ENCODE peak calls at places on chromosomes 1 and 21, in seven cellular contexts. K, S, N, R, G, J and Z are unnamed samples.

GRCh38 chr1:108600504-108600903 is 40.6 kb downstream of the EEIG2 start:
- DNase-seq in J (no peak), N (no peak), R (no peak), G (no peak), S (no peak), K (no peak), Z (no peak)

GRCh38 chr1:36156329-36157114 is 562 bp downstream of the MAP7D1 start:
- DNase-seq in K (peak), J (peak), S (no peak), G (peak), N (peak), R (peak), Z (no peak)

GRCh38 chr1:198681831-198682756 is 43.3 kb downstream of the PTPRC start:
- DNase-seq in G (peak), N (peak), R (peak), S (peak), J (no peak), K (peak), Z (peak)

GRCh38 chr1:23282967-23283366 is 61.1 kb downstream of the HNRNPR start:
- DNase-seq in N (no peak), G (no peak), R (no peak), S (peak), J (no peak), K (no peak), Z (no peak)

GRCh38 chr1:109243221-109243620 is 6.1 kb upstream of the CELSR2 start:
- DNase-seq in J (no peak), N (no peak), K (no peak), R (no peak), S (no peak), G (peak), Z (no peak)

GRCh38 chr1:246208120-246208519 is 299.0 kb downstream of the SMYD3 start:
- DNase-seq in J (no peak), R (no peak), S (no peak), G (no peak), N (no peak), K (no peak), Z (no peak)

GRCh38 chr1:31663622-31664452 is 19.2 kb upstream of the PEF1 start:
- DNase-seq in J (no peak), S (no peak), N (no peak), G (peak), K (no peak), R (peak), Z (no peak)

GRCh38 chr1:3869751-3870301 is 12.6 kb downstream of the DFFB start:
- DNase-seq in G (peak), K (no peak), S (no peak), R (peak), N (peak), J (no peak), Z (no peak)

GRCh38 chr1:235866207-235866912 is at the start of gene LYST:
- DNase-seq in K (peak), N (peak), J (peak), G (peak), R (peak), S (no peak), Z (no peak)

GRCh38 chr1:41740630-41741239 is 178.0 kb downstream of the HIVEP3 start:
- DNase-seq in G (no peak), S (no peak), N (no peak), K (no peak), R (no peak), J (no peak), Z (peak)

GRCh38 chr1:152960452-152961044 is 9.9 kb upstream of the SPRR4 start:
- DNase-seq in J (no peak), G (peak), K (no peak), N (no peak), R (no peak), S (no peak), Z (peak)

GRCh38 chr1:228018125-228018398 is 11.3 kb downstream of the WNT3A start:
- DNase-seq in K (no peak), J (no peak), N (no peak), G (peak), R (no peak), S (no peak), Z (no peak)

GRCh38 chr1:73306899-73307555 is 890.9 kb downstream of the LRRIQ3 start:
- DNase-seq in G (no peak), N (no peak), R (no peak), J (no peak), K (no peak), S (no peak), Z (no peak)

GRCh38 chr1:111679541-111679940 is 59.7 kb downstream of the INKA2 start:
- DNase-seq in R (no peak), G (no peak), N (no peak), J (no peak), K (no peak), S (no peak), Z (no peak)

GRCh38 chr1:228003461-228004330 is 3.1 kb upstream of the WNT3A start:
- DNase-seq in N (no peak), R (no peak), S (no peak), G (peak), K (no peak), J (no peak), Z (no peak)

GRCh38 chr21:43599728-43600127 is 59.6 kb downstream of the HSF2BP start:
- DNase-seq in J (no peak), S (no peak), K (no peak), R (no peak), G (no peak), N (no peak), Z (peak)

GRCh38 chr1:165873481-165873880 is 46.1 kb downstream of the UCK2 start:
- DNase-seq in G (no peak), S (no peak), J (no peak), R (no peak), K (no peak), N (no peak), Z (no peak)

GRCh38 chr1:60621524-60621923 is 460.8 kb upstream of the NFIA start:
- DNase-seq in J (no peak), R (no peak), N (no peak), S (peak), G (no peak), K (no peak), Z (no peak)

GRCh38 chr1:44786841-44787426 is 1.0 kb downstream of the BEST4 start:
- DNase-seq in S (no peak), G (no peak), N (no peak), J (no peak), R (no peak), K (no peak), Z (no peak)

GRCh38 chr1:150567717-150568561 is 11.5 kb downstream of the MCL1 start:
- DNase-seq in G (peak), J (peak), R (peak), K (peak), N (peak), S (peak), Z (no peak)

GRCh38 chr1:94924967-94925366 is 1.9 kb downstream of the CNN3 start:
- DNase-seq in R (no peak), S (peak), K (no peak), J (no peak), G (no peak), N (no peak), Z (no peak)

GRCh38 chr21:44878053-44878982 is 4.8 kb upstream of the PTTG1IP start:
- DNase-seq in J (no peak), G (no peak), R (peak), K (no peak), S (no peak), N (peak), Z (no peak)
- H3K4me3 ChIP-seq in J (no peak), G (no peak), R (no peak), K (no peak), S (no peak), N (no peak), Z (no peak)

DNA sequence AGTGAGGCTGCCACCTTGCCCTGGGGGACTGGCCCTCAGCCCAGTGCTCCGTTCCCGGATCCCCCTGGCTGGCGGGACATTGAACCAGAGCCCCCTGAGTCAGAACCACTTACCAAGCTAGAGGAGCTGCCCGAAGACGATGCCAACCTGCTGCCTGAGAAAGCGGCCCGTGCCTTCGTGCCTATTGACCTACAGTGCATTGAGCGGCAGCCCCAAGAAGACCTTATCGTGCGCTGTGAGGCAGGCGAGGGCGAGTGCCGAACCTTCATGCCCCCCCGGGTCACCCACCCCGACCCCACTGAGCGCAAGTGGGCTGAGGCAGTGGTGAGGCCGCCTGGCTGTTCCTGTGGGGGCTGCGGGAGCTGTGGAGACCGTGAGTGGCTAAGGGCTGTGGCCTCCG is 1.3 kb downstream of the TMEM79 start:
- DNase-seq in G (no peak), R (no peak), K (no peak), N (no peak), S (no peak), J (no peak), Z (no peak)
- H3K4me3 ChIP-seq in G (no peak), R (no peak), K (no peak), N (no peak), S (no peak), J (no peak), Z (no peak)

DNA sequence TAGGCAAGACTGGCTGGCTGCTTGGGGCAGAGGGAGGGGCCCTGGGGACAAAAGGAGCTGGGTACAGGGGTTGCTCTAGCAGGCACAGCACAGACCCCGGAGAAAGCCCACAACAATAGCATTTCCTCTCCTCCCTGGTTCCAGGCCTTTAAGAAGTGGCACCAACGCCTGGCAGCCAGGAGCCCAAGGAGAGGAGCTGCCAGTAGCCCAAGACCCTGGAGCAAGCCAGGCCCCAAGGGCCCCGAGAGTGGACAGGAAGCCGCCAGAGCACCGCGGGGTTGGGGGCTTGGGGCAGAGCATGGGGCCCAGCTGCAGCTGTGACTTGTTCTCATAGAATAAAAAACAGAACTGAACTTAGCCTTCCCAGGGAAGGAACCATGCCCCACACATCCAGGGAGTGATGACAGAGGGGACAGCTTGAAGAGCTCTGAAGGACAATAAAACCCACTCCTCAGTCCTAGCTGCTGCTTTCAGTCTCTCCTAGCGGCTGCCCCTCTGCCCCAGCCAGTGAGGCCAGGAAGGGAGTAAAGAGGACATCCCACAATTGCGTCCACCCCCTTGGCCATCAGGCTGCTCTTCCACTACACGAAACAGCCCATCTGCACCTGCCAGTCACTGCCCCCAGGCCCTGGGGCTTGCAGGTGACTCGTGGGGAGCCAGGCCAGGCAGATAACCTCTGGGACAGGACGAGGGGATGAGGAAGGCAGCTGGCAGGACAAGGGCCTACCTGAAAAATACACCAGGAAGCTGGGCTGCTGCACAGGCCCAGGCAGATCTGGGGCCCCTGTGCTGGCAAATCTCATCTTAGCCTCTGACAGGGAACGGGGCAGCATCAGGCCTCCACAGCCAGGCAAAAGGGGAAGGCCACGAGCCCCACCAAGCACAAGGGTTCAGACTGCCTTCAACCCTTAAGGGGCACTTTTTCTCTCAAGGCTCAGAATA is 16.4 kb downstream of the MTHFR start:
- DNase-seq in R (no peak), K (no peak), G (peak), N (peak), J (no peak), S (no peak), Z (no peak)
- H3K4me3 ChIP-seq in R (no peak), K (no peak), G (no peak), N (no peak), J (no peak), S (no peak), Z (no peak)

GRCh38 chr1:15205586-15206346 is 41.3 kb upstream of the FHAD1 start:
- DNase-seq in J (no peak), K (no peak), G (no peak), N (peak), R (no peak), S (no peak), Z (no peak)

GRCh38 chr1:15198684-15199083 is 45.1 kb downstream of the TMEM51 start:
- DNase-seq in S (no peak), K (no peak), R (no peak), N (no peak), G (no peak), J (no peak), Z (no peak)

GRCh38 chr1:15204931-15205330 is 42.1 kb upstream of the FHAD1 start:
- DNase-seq in J (no peak), S (no peak), N (no peak), K (no peak), G (no peak), R (no peak), Z (no peak)

GRCh38 chr1:15201221-15201620 is 45.8 kb upstream of the FHAD1 start:
- DNase-seq in G (no peak), K (no peak), S (no peak), N (no peak), J (no peak), R (no peak), Z (no peak)

DNA sequence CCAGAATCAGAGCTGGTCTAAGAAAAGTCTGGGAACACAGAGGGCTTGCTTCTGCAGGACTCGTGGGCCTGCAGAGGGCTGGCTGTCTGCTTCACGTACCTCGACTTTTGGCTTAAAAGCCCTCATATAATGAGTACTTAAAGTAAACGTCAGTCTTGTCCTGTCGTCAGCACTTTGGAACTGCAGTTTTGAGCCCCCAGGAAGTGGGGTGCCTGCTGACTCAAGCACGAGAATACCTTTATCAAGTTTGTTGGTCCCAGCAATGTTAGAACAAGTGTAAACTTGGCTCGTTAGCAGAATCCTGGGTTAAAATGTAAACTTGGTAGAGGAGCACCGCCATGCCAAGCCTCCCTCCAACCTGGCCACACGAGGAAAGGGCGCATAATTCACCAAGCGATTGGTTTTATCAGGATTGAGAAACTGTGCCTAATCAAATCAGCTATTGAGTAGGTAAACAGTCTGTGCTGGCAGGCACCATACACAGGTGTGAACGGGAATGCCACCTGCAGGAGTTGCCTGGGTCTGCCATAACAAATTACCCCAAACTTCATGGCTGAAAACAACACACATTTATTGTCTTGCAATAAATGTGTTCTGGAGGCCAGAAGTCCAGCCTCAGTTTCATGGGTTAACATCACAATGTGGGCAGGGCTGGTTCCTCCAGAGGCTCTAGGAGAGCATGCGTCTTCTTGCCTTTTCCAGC is 45.0 kb upstream of the FHAD1 start:
- DNase-seq in N (no peak), S (no peak), G (no peak), J (no peak), K (no peak), R (peak), Z (no peak)
- H3K4me3 ChIP-seq in N (no peak), S (no peak), G (no peak), J (no peak), K (no peak), R (no peak), Z (no peak)

GRCh38 chr1:40380817-40381216 is 7.3 kb downstream of the SMAP2 start:
- DNase-seq in R (no peak), N (no peak), K (no peak), S (no peak), J (no peak), G (no peak), Z (no peak)
- H3K4me3 ChIP-seq in R (no peak), N (no peak), K (no peak), S (no peak), J (no peak), G (no peak), Z (no peak)

GRCh38 chr1:214453109-214453722 is 98.2 kb downstream of the PTPN14 start:
- DNase-seq in K (no peak), J (no peak), R (no peak), S (no peak), N (no peak), G (no peak), Z (no peak)
- H3K4me3 ChIP-seq in K (no peak), J (no peak), R (no peak), S (no peak), N (no peak), G (no peak), Z (no peak)

GRCh38 chr1:8409666-8410065 is 91.8 kb downstream of the SLC45A1 start:
- DNase-seq in N (no peak), K (no peak), S (no peak), J (no peak), G (no peak), R (no peak), Z (no peak)
- H3K4me3 ChIP-seq in N (no peak), K (no peak), S (no peak), J (no peak), G (no peak), R (no peak), Z (no peak)

DNA sequence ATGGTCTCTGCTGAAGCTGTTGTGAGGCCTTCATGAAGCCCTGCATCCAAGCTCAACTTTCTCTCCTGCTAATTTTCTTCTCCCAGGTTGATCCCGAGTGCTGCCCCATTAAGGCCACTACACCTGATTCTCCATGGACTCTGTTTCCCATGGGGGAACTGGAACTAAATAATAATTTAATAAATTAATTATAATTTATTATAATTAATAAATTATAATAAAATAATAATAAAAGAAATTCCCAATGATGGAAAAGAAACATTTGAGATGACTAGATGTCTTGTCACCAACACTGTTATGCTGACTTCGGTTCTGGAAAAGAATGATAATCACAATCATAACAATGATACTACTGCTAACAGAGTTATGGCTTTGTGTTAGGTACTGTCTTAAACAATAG is 211.2 kb upstream of the ZP4 start:
- DNase-seq in S (no peak), J (no peak), G (no peak), R (no peak), N (no peak), K (no peak), Z (no peak)
- H3K4me3 ChIP-seq in S (no peak), J (no peak), G (no peak), R (no peak), N (no peak), K (no peak), Z (no peak)

DNA sequence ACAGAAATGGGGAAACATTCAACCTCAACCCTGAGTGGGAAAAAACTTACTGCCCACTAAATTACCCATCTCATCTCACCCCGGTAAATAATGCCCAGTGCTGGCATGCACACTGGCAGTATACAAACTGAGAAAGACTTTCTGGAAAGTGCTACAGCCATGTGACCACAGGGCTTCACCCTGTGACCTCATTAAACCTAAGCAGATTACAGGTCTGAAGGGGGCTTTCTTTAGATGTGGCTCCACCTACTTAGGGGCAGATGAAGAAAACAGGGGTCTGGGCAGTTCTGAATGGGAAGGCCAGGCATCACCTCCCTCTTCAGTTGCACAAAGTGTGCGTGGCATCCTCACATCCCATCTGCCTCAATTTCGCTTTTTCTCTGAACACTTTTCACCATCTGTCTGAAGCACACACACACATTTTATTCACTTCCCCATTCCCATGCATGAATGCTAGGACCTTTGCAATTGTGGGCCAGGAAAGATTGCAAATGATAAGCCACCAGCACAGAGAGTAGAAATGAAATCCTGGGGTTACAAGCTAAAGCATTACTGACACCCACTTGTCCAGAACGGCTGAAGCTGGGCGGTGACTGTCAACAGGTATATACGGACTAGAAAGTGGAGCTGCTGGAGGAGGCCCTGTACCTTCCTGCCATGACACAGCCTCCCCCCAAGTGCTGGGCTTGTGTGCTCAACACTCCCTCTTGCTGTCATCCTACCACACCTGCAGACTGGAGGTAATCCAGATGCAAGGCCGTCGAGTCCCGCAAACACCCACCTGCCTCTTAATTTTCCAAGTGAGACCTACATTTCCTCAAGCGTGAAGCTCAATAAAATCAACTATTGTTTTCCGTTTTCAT is 2.7 kb downstream of the NADK start:
- DNase-seq in K (no peak), G (peak), R (no peak), J (no peak), S (no peak), N (no peak), Z (no peak)
- H3K4me3 ChIP-seq in K (no peak), G (no peak), R (no peak), J (no peak), S (no peak), N (no peak), Z (no peak)